ENCODE peak calls at places on chromosomes 13 and 19, in nine cellular contexts. One of them, this sample, is unnamed.

GRCh38 chr13:50081106-50081898 is 66.1 kb downstream of the KCNRG start:
- DNase-seq in stimulated activated CD4-positive, alpha-beta T cell treated with anti-CD3 and anti-CD28 coated beads, Interleukin-15, amount 100 ng/mL, for 1 hour: peak; percentile 32
- DNase-seq in T-helper 9 cell: peak; percentile 38
- DNase-seq in NCI-H2171 treated with DMSO at 0.1 percent for 48 hours: peak; percentile 52
- DNase-seq in GM13977: peak; percentile 20
- DNase-seq in amniotic epithelial cell: no peak
- DNase-seq in CD8-positive, alpha-beta T cell: peak; percentile 32
- DNase-seq in AG10803: no peak
- DNase-seq in heart right ventricle: peak; percentile 41
- DNase-seq in this sample: peak; percentile 28

GRCh38 chr19:55460670-55461258 is 678 bp downstream of the ISOC2 start:
- DNase-seq in GM13977: peak; percentile 80
- DNase-seq in stimulated activated CD4-positive, alpha-beta T cell treated with anti-CD3 and anti-CD28 coated beads, Interleukin-15, amount 100 ng/mL, for 1 hour: no peak
- DNase-seq in T-helper 9 cell: no peak
- DNase-seq in CD8-positive, alpha-beta T cell: no peak
- DNase-seq in heart right ventricle: peak; percentile 90
- DNase-seq in NCI-H2171 treated with DMSO at 0.1 percent for 48 hours: no peak
- DNase-seq in AG10803: peak; percentile 90
- DNase-seq in amniotic epithelial cell: peak; percentile 83
- DNase-seq in this sample: no peak

GRCh38 chr19:31408460-31409124 is 59.4 kb upstream of the TSHZ3 start:
- DNase-seq in GM13977: no peak
- DNase-seq in AG10803: peak; percentile 87
- DNase-seq in T-helper 9 cell: no peak
- DNase-seq in CD8-positive, alpha-beta T cell: no peak
- DNase-seq in amniotic epithelial cell: peak; percentile 73
- DNase-seq in NCI-H2171 treated with DMSO at 0.1 percent for 48 hours: no peak
- DNase-seq in heart right ventricle: peak; percentile 29
- DNase-seq in stimulated activated CD4-positive, alpha-beta T cell treated with anti-CD3 and anti-CD28 coated beads, Interleukin-15, amount 100 ng/mL, for 1 hour: no peak
- DNase-seq in this sample: no peak

GRCh38 chr19:6718741-6719539 is 1.5 kb downstream of the C3 start:
- DNase-seq in NCI-H2171 treated with DMSO at 0.1 percent for 48 hours: no peak
- DNase-seq in CD8-positive, alpha-beta T cell: no peak
- DNase-seq in GM13977: peak; percentile 66
- DNase-seq in amniotic epithelial cell: peak; percentile 75
- DNase-seq in T-helper 9 cell: no peak
- DNase-seq in stimulated activated CD4-positive, alpha-beta T cell treated with anti-CD3 and anti-CD28 coated beads, Interleukin-15, amount 100 ng/mL, for 1 hour: no peak
- DNase-seq in AG10803: peak; percentile 5
- DNase-seq in heart right ventricle: no peak
- DNase-seq in this sample: no peak

GRCh38 chr13:62336507-62336906 is 920.9 kb upstream of the PCDH20 start:
- DNase-seq in amniotic epithelial cell: no peak
- DNase-seq in stimulated activated CD4-positive, alpha-beta T cell treated with anti-CD3 and anti-CD28 coated beads, Interleukin-15, amount 100 ng/mL, for 1 hour: no peak
- DNase-seq in NCI-H2171 treated with DMSO at 0.1 percent for 48 hours: no peak
- DNase-seq in T-helper 9 cell: no peak
- DNase-seq in heart right ventricle: no peak
- DNase-seq in AG10803: no peak
- DNase-seq in GM13977: no peak
- DNase-seq in CD8-positive, alpha-beta T cell: no peak
- DNase-seq in this sample: no peak

GRCh38 chr13:110129076-110129475 is 177.9 kb downstream of the COL4A1 start:
- DNase-seq in T-helper 9 cell: no peak
- DNase-seq in heart right ventricle: no peak
- DNase-seq in amniotic epithelial cell: no peak
- DNase-seq in GM13977: no peak
- DNase-seq in AG10803: no peak
- DNase-seq in CD8-positive, alpha-beta T cell: no peak
- DNase-seq in NCI-H2171 treated with DMSO at 0.1 percent for 48 hours: no peak
- DNase-seq in stimulated activated CD4-positive, alpha-beta T cell treated with anti-CD3 and anti-CD28 coated beads, Interleukin-15, amount 100 ng/mL, for 1 hour: no peak
- DNase-seq in this sample: no peak

GRCh38 chr19:54133312-54133956 is 4.1 kb upstream of the CNOT3 start:
- DNase-seq in GM13977: no peak
- DNase-seq in CD8-positive, alpha-beta T cell: no peak
- DNase-seq in amniotic epithelial cell: peak; percentile 77
- DNase-seq in T-helper 9 cell: no peak
- DNase-seq in NCI-H2171 treated with DMSO at 0.1 percent for 48 hours: peak; percentile 80
- DNase-seq in AG10803: peak; percentile 40
- DNase-seq in heart right ventricle: no peak
- DNase-seq in stimulated activated CD4-positive, alpha-beta T cell treated with anti-CD3 and anti-CD28 coated beads, Interleukin-15, amount 100 ng/mL, for 1 hour: no peak
- DNase-seq in this sample: no peak

GRCh38 chr19:28574212-28574611 is 638.7 kb downstream of the UQCRFS1 start:
- DNase-seq in GM13977: no peak
- DNase-seq in CD8-positive, alpha-beta T cell: no peak
- DNase-seq in amniotic epithelial cell: no peak
- DNase-seq in T-helper 9 cell: no peak
- DNase-seq in heart right ventricle: no peak
- DNase-seq in NCI-H2171 treated with DMSO at 0.1 percent for 48 hours: no peak
- DNase-seq in AG10803: no peak
- DNase-seq in stimulated activated CD4-positive, alpha-beta T cell treated with anti-CD3 and anti-CD28 coated beads, Interleukin-15, amount 100 ng/mL, for 1 hour: no peak
- DNase-seq in this sample: no peak

GRCh38 chr19:8147579-8147978 is 1.8 kb downstream of the FBN3 start:
- DNase-seq in T-helper 9 cell: no peak
- DNase-seq in GM13977: no peak
- DNase-seq in amniotic epithelial cell: no peak
- DNase-seq in stimulated activated CD4-positive, alpha-beta T cell treated with anti-CD3 and anti-CD28 coated beads, Interleukin-15, amount 100 ng/mL, for 1 hour: no peak
- DNase-seq in heart right ventricle: no peak
- DNase-seq in NCI-H2171 treated with DMSO at 0.1 percent for 48 hours: no peak
- DNase-seq in AG10803: no peak
- DNase-seq in CD8-positive, alpha-beta T cell: no peak
- DNase-seq in this sample: no peak

GRCh38 chr19:11658954-11659353 is 61.7 kb downstream of the ZNF627 start:
- DNase-seq in stimulated activated CD4-positive, alpha-beta T cell treated with anti-CD3 and anti-CD28 coated beads, Interleukin-15, amount 100 ng/mL, for 1 hour: no peak
- DNase-seq in T-helper 9 cell: no peak
- DNase-seq in amniotic epithelial cell: no peak
- DNase-seq in CD8-positive, alpha-beta T cell: no peak
- DNase-seq in NCI-H2171 treated with DMSO at 0.1 percent for 48 hours: no peak
- DNase-seq in heart right ventricle: no peak
- DNase-seq in GM13977: no peak
- DNase-seq in AG10803: no peak
- DNase-seq in this sample: no peak

GRCh38 chr13:106418556-106418955 is 116.9 kb downstream of the EFNB2 start:
- DNase-seq in CD8-positive, alpha-beta T cell: no peak
- DNase-seq in GM13977: no peak
- DNase-seq in amniotic epithelial cell: peak; percentile 18
- DNase-seq in stimulated activated CD4-positive, alpha-beta T cell treated with anti-CD3 and anti-CD28 coated beads, Interleukin-15, amount 100 ng/mL, for 1 hour: no peak
- DNase-seq in NCI-H2171 treated with DMSO at 0.1 percent for 48 hours: no peak
- DNase-seq in T-helper 9 cell: no peak
- DNase-seq in heart right ventricle: no peak
- DNase-seq in AG10803: peak; percentile 91
- DNase-seq in this sample: no peak

GRCh38 chr19:1471514-1472107 is 7.4 kb downstream of the C19orf25 start:
- DNase-seq in stimulated activated CD4-positive, alpha-beta T cell treated with anti-CD3 and anti-CD28 coated beads, Interleukin-15, amount 100 ng/mL, for 1 hour: no peak
- DNase-seq in GM13977: no peak
- DNase-seq in AG10803: no peak
- DNase-seq in heart right ventricle: no peak
- DNase-seq in amniotic epithelial cell: no peak
- DNase-seq in T-helper 9 cell: no peak
- DNase-seq in NCI-H2171 treated with DMSO at 0.1 percent for 48 hours: peak; percentile 15
- DNase-seq in CD8-positive, alpha-beta T cell: no peak
- DNase-seq in this sample: no peak

GRCh38 chr19:27746691-27747380 is 1466.1 kb downstream of the UQCRFS1 start:
- DNase-seq in T-helper 9 cell: peak; percentile 1
- DNase-seq in stimulated activated CD4-positive, alpha-beta T cell treated with anti-CD3 and anti-CD28 coated beads, Interleukin-15, amount 100 ng/mL, for 1 hour: no peak
- DNase-seq in amniotic epithelial cell: peak; percentile 1
- DNase-seq in NCI-H2171 treated with DMSO at 0.1 percent for 48 hours: no peak
- DNase-seq in GM13977: no peak
- DNase-seq in CD8-positive, alpha-beta T cell: no peak
- DNase-seq in AG10803: peak; percentile 13
- DNase-seq in heart right ventricle: peak; percentile 34
- DNase-seq in this sample: no peak

GRCh38 chr19:10471909-10472308 is 31.2 kb downstream of the KEAP1 start:
- DNase-seq in AG10803: peak; percentile 46
- DNase-seq in T-helper 9 cell: no peak
- DNase-seq in NCI-H2171 treated with DMSO at 0.1 percent for 48 hours: peak; percentile 45
- DNase-seq in CD8-positive, alpha-beta T cell: no peak
- DNase-seq in GM13977: no peak
- DNase-seq in stimulated activated CD4-positive, alpha-beta T cell treated with anti-CD3 and anti-CD28 coated beads, Interleukin-15, amount 100 ng/mL, for 1 hour: no peak
- DNase-seq in heart right ventricle: no peak
- DNase-seq in amniotic epithelial cell: peak; percentile 61
- DNase-seq in this sample: no peak

GRCh38 chr13:109918179-109918651 is 131.8 kb upstream of the IRS2 start:
- DNase-seq in AG10803: peak; percentile 46
- DNase-seq in NCI-H2171 treated with DMSO at 0.1 percent for 48 hours: no peak
- DNase-seq in CD8-positive, alpha-beta T cell: no peak
- DNase-seq in stimulated activated CD4-positive, alpha-beta T cell treated with anti-CD3 and anti-CD28 coated beads, Interleukin-15, amount 100 ng/mL, for 1 hour: no peak
- DNase-seq in T-helper 9 cell: no peak
- DNase-seq in heart right ventricle: no peak
- DNase-seq in amniotic epithelial cell: peak; percentile 73
- DNase-seq in GM13977: no peak
- DNase-seq in this sample: no peak

GRCh38 chr19:54254195-54254906 is 2.7 kb downstream of the LILRB5 start:
- DNase-seq in CD8-positive, alpha-beta T cell: no peak
- DNase-seq in AG10803: no peak
- DNase-seq in NCI-H2171 treated with DMSO at 0.1 percent for 48 hours: peak; percentile 29
- DNase-seq in GM13977: no peak
- DNase-seq in amniotic epithelial cell: no peak
- DNase-seq in heart right ventricle: no peak
- DNase-seq in T-helper 9 cell: no peak
- DNase-seq in stimulated activated CD4-positive, alpha-beta T cell treated with anti-CD3 and anti-CD28 coated beads, Interleukin-15, amount 100 ng/mL, for 1 hour: no peak
- DNase-seq in this sample: no peak

GRCh38 chr13:20182231-20182846 is 10.4 kb downstream of the GJB2 start:
- DNase-seq in amniotic epithelial cell: peak; percentile 74
- DNase-seq in NCI-H2171 treated with DMSO at 0.1 percent for 48 hours: peak; percentile 44
- DNase-seq in heart right ventricle: no peak
- DNase-seq in stimulated activated CD4-positive, alpha-beta T cell treated with anti-CD3 and anti-CD28 coated beads, Interleukin-15, amount 100 ng/mL, for 1 hour: no peak
- DNase-seq in GM13977: peak; percentile 86
- DNase-seq in T-helper 9 cell: no peak
- DNase-seq in AG10803: peak; percentile 72
- DNase-seq in CD8-positive, alpha-beta T cell: no peak
- DNase-seq in this sample: no peak

GRCh38 chr19:52237771-52238400 is 31.5 kb upstream of the ZNF766 start:
- DNase-seq in AG10803: peak; percentile 66
- DNase-seq in NCI-H2171 treated with DMSO at 0.1 percent for 48 hours: peak; percentile 47
- DNase-seq in stimulated activated CD4-positive, alpha-beta T cell treated with anti-CD3 and anti-CD28 coated beads, Interleukin-15, amount 100 ng/mL, for 1 hour: peak; percentile 21
- DNase-seq in amniotic epithelial cell: peak; percentile 53
- DNase-seq in CD8-positive, alpha-beta T cell: peak; percentile 46
- DNase-seq in heart right ventricle: peak; percentile 46
- DNase-seq in GM13977: no peak
- DNase-seq in T-helper 9 cell: peak; percentile 33
- DNase-seq in this sample: peak; percentile 40

GRCh38 chr19:18488838-18489626 is 32.8 kb downstream of the ELL start:
- DNase-seq in stimulated activated CD4-positive, alpha-beta T cell treated with anti-CD3 and anti-CD28 coated beads, Interleukin-15, amount 100 ng/mL, for 1 hour: no peak
- DNase-seq in AG10803: no peak
- DNase-seq in amniotic epithelial cell: peak; percentile 19
- DNase-seq in heart right ventricle: no peak
- DNase-seq in GM13977: no peak
- DNase-seq in CD8-positive, alpha-beta T cell: no peak
- DNase-seq in NCI-H2171 treated with DMSO at 0.1 percent for 48 hours: peak; percentile 27
- DNase-seq in T-helper 9 cell: no peak
- DNase-seq in this sample: no peak